ENCODE peak calls at places on chromosomes 5 and 9, in ten cellular contexts. Z is head of caudate nucleus; Y is left cardiac atrium; G is NCI-H510A treated with DMSO at 0.1 percent for 48 hours; L is mesendoderm; O is ELR; M is LoVo; S is NCI-H2171 treated with DMSO at 0.1 percent for 48 hours; C is activated T-helper 1 cell treated with anti-CD3 and anti-CD28 coated beads, Interleukin-12 subunit alpha, Interleukin-12 subunit beta, Interleukin-2, Interleukin-4 antibody, amounts not matched to agents 30 ng/mL and 10 ng/mL and 1 ng/mL, durations not matched to agents 14 hours and 24 hours and 36 hours; B is Caco-2. P is an unnamed sample.

GRCh38 chr5:174825587-174825986 is 101.2 kb downstream of the MSX2 start:
- DNase-seq in Z (no peak), Y (no peak), G (no peak), L (no peak), O (no peak), M (no peak), S (no peak), C (no peak), B (no peak), P (no peak)

GRCh38 chr9:20597862-20598261 is 24.4 kb downstream of the MLLT3 start:
- DNase-seq in Z (no peak), Y (no peak), G (no peak), L (no peak), O (no peak), M (no peak), S (no peak), C (no peak), B (no peak), P (no peak)

GRCh38 chr5:168295574-168296201 is 4.2 kb downstream of the WWC1 start:
- DNase-seq in Z (peak), Y (no peak), G (no peak), L (peak), O (peak), M (peak), S (no peak), C (no peak), B (peak), P (peak)

GRCh38 chr9:16725066-16725465 is 145.4 kb downstream of the BNC2 start:
- DNase-seq in Z (no peak), Y (no peak), G (no peak), L (no peak), O (no peak), M (no peak), S (peak), C (no peak), B (no peak), P (no peak)

GRCh38 chr9:79693750-79694149 is 122.0 kb downstream of the TLE4 start:
- DNase-seq in Z (no peak), Y (no peak), G (no peak), L (no peak), O (no peak), M (no peak), S (no peak), C (no peak), B (no peak), P (no peak)

GRCh38 chr5:134245101-134245604 is 19.3 kb upstream of the PPP2CA start:
- DNase-seq in Z (peak), Y (no peak), G (no peak), L (peak), O (peak), M (peak), S (no peak), C (no peak), B (peak), P (peak)

GRCh38 chr9:104866186-104866585 is 61.8 kb downstream of the ABCA1 start:
- DNase-seq in Z (no peak), Y (no peak), G (no peak), L (no peak), O (peak), M (no peak), S (no peak), C (no peak), B (no peak), P (no peak)

GRCh38 chr5:40549611-40550010 is 130.1 kb upstream of the PTGER4 start:
- DNase-seq in Z (no peak), Y (no peak), G (no peak), L (no peak), O (peak), M (no peak), S (no peak), C (no peak), B (no peak), P (no peak)

GRCh38 chr9:134787601-134788531 is 92.7 kb upstream of the FCN2 start:
- DNase-seq in Z (peak), Y (no peak), G (no peak), L (no peak), O (no peak), M (no peak), S (no peak), C (no peak), B (no peak), P (no peak)

GRCh38 chr5:84603557-84604185 is 219.0 kb upstream of the EDIL3 start:
- DNase-seq in Z (no peak), Y (peak), G (no peak), L (no peak), O (no peak), M (no peak), S (no peak), C (no peak), B (no peak), P (no peak)

GRCh38 chr5:14143843-14144585 is 872 bp downstream of the TRIO start:
- DNase-seq in Z (peak), Y (peak), G (no peak), L (no peak), O (no peak), M (peak), S (peak), C (peak), B (no peak), P (peak)

GRCh38 chr5:38613992-38614836 is 57.8 kb upstream of the LIFR start:
- DNase-seq in Z (no peak), Y (no peak), G (peak), L (no peak), O (no peak), M (no peak), S (no peak), C (no peak), B (peak), P (no peak)

GRCh38 chr9:18824095-18824666 is 208.8 kb downstream of the SAXO1 start:
- DNase-seq in Z (no peak), Y (no peak), G (peak), L (peak), O (peak), M (peak), S (no peak), C (no peak), B (no peak), P (no peak)

P was measured in ovary.